ENCODE peak calls at places on chromosomes 5 and 9, in four cellular contexts. F is fibroblast of lung, K is mucosa of descending colon, B is HCT116. Q is an unnamed sample.

GRCh38 chr9:121073038-121073437 is 1.7 kb upstream of the CNTRL start:
- DNase-seq in F (peak; percentile 89), K (no peak), B (no peak), Q (no peak)

GRCh38 chr5:7078901-7079300 is 317.0 kb upstream of the ADCY2 start:
- DNase-seq in F (no peak), K (no peak), B (no peak), Q (no peak)

GRCh38 chr5:6383376-6383775 is 5.0 kb upstream of the MED10 start:
- DNase-seq in F (no peak), K (no peak), B (no peak), Q (peak; percentile 60)

GRCh38 chr5:147396070-147396469 is 113.8 kb downstream of the DPYSL3 start:
- DNase-seq in F (peak; percentile 86), K (no peak), B (no peak), Q (no peak)

GRCh38 chr9:87498046-87498815 is 564 bp downstream of the DAPK1 start:
- DNase-seq in F (peak; percentile 27), K (peak; percentile 62), B (no peak), Q (no peak)

GRCh38 chr5:32805966-32806626 is 95.0 kb downstream of the NPR3 start:
- DNase-seq in F (peak; percentile 93), K (no peak), B (no peak), Q (no peak)

GRCh38 chr9:93820667-93821306 is 134.4 kb downstream of the BARX1 start:
- DNase-seq in F (no peak), K (no peak), B (no peak), Q (no peak)

GRCh38 chr9:23695572-23695971 is 130.5 kb downstream of the ELAVL2 start:
- DNase-seq in F (no peak), K (no peak), B (no peak), Q (no peak)

GRCh38 chr5:65482727-65483473 is 1.2 kb upstream of the ADAMTS6 start:
- DNase-seq in F (peak; percentile 79), K (no peak), B (no peak), Q (no peak)

GRCh38 chr5:172144291-172144815 is 43.7 kb downstream of the STK10 start:
- DNase-seq in F (no peak), K (no peak), B (no peak), Q (no peak)

GRCh38 chr9:113505963-113506624 is 42.6 kb downstream of the RGS3 start:
- DNase-seq in F (no peak), K (no peak), B (no peak), Q (no peak)

GRCh38 chr9:131393622-131394463 is at the start of gene PRRC2B:
- DNase-seq in F (peak; percentile 77), K (peak; percentile 91), B (peak; percentile 33), Q (no peak)

GRCh38 chr5:12023614-12024241 is 119.5 kb upstream of the CTNND2 start:
- DNase-seq in F (peak; percentile 29), K (no peak), B (no peak), Q (no peak)

GRCh38 chr5:92652735-92653134 is 928.3 kb downstream of the NR2F1-AS1 start:
- DNase-seq in F (peak; percentile 74), K (no peak), B (no peak), Q (no peak)

GRCh38 chr5:178341091-178341960 is 108.7 kb upstream of the PHYKPL start:
- DNase-seq in F (no peak), K (no peak), B (no peak), Q (no peak)

GRCh38 chr9:131712151-131712716 is 27.6 kb downstream of the RAPGEF1 start:
- DNase-seq in F (no peak), K (no peak), B (no peak), Q (no peak)

GRCh38 chr9:6922680-6923079 is 164.9 kb downstream of the KDM4C start:
- DNase-seq in F (no peak), K (no peak), B (no peak), Q (no peak)

GRCh38 chr9:92444841-92445240 is 20.6 kb upstream of the OMD start:
- DNase-seq in F (no peak), K (no peak), B (no peak), Q (no peak)

GRCh38 chr5:25850581-25850980 is 1187.8 kb downstream of the CDH9 start:
- DNase-seq in F (no peak), K (no peak), B (no peak), Q (no peak)

GRCh38 chr5:135063511-135064234 is 29.6 kb upstream of the PITX1 start:
- DNase-seq in F (no peak), K (no peak), B (no peak), Q (no peak)

GRCh38 chr5:176447982-176448608 is at the start of gene FAF2:
- DNase-seq in F (peak; percentile 100), K (peak; percentile 100), B (peak; percentile 97), Q (peak; percentile 99)

GRCh38 chr9:90882991-90883600 is 81.5 kb downstream of the SYK start:
- DNase-seq in F (no peak), K (no peak), B (no peak), Q (peak; percentile 80)

GRCh38 chr5:125199968-125200841 is 453.8 kb upstream of the ZNF608 start:
- DNase-seq in F (peak; percentile 15), K (no peak), B (no peak), Q (no peak)

GRCh38 chr5:153891394-153891793 is 147.3 kb downstream of the FAM114A2 start:
- DNase-seq in F (no peak), K (no peak), B (no peak), Q (no peak)

GRCh38 chr5:113271015-113271414 is 163.8 kb downstream of the TSSK1B start:
- DNase-seq in F (no peak), K (no peak), B (no peak), Q (no peak)

GRCh38 chr5:27465140-27465539 is 426.8 kb upstream of the CDH9 start:
- DNase-seq in F (no peak), K (no peak), B (no peak), Q (no peak)

GRCh38 chr5:174459832-174460448 is 264.4 kb upstream of the MSX2 start:
- DNase-seq in F (no peak), K (peak; percentile 27), B (no peak), Q (no peak)

GRCh38 chr9:89351584-89351983 is 33.3 kb downstream of the SECISBP2 start:
- DNase-seq in F (no peak), K (no peak), B (no peak), Q (no peak)

GRCh38 chr5:116032094-116032517 is at the start of gene ARL14EPL:
- DNase-seq in F (peak; percentile 94), K (no peak), B (peak; percentile 99), Q (no peak)
- TF ChIP-seq CTCF in F (peak; percentile 32), K (no peak), B (peak; percentile 56), Q (no peak)

GRCh38 chr9:34577635-34578240 is 11.8 kb downstream of the CNTFR start:
- DNase-seq in F (no peak), K (no peak), B (no peak), Q (no peak)
- H3K4me1 ChIP-seq in F (no peaks in the 10 kb centered on the region), K (peaks cover 14% of the 10 kb centered on the region), B (no peaks in the 10 kb centered on the region), Q (peaks cover 23% of the 10 kb centered on the region)

DNA sequence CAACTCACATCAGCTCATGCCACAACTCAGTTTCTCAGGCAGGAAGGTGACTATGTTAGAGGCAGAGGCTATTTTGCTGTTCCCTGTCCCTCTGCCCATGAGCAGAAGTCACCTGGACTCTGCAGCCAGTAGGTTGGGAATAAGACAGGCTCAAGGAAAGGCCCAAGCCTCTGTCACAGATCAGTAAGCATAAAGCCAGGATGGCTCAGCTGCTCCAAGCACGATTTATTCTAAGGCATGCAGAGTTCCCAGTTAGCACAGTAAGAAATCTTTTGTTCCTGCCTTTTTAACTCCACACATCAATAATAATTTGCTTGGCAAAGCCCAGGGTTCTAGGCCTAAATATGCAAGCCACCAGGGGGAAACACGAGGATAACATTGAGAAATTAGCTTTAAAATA is 249.0 kb upstream of the ADRA1B start:
- DNase-seq in F (no peak), K (no peak), B (no peak), Q (no peak)
- TF ChIP-seq CTCF in F (no peak), K (no peak), B (no peak), Q (no peak)

GRCh38 chr5:157267025-157267424 is 1.1 kb downstream of the CYFIP2 start:
- DNase-seq in F (no peak), K (no peak), B (no peak), Q (no peak)
- H3K4me1 ChIP-seq in F (no peaks in the 10 kb centered on the region), K (peaks cover 16% of the 10 kb centered on the region), B (peaks cover 19% of the 10 kb centered on the region), Q (peaks cover 18% of the 10 kb centered on the region)

DNA sequence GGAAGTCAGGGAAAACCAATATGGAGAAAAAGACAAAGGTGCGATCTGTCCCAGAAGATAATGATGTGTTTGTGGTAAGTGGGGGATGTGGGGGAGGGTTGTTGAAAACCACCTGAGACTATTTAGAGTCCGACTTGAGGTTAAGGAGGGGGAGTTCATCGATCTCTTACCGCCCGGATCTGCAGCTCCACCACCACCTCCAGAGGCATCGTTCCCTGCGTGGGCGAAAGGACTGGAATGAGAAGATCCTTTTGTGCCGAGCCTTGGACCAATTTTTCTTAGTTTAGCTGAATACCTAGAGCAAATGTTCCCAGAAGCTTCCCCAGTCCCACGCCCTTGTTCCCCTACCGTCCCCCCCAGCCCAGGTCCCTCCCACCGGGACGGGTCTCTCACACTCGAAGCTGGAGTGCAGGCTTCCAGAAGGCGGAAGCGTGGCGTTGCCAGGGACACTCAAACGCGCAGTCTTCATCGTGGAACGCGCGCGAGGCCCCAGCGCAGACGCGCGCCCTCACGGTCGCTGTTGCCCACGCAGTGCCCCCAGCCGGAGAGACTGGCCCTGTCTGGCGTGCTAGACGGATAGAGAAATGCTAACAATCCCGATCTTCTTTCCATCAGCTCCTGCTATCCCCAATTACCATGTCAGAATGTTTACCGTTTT is at the start of gene SPATA6L:
- DNase-seq in F (peak; percentile 48), K (peak; percentile 83), B (no peak), Q (no peak)
- TF ChIP-seq CTCF in F (no peak), K (no peak), B (no peak), Q (no peak)

Q was measured in vagina.